ENCODE peak calls at places on chromosomes 1 and 21, in eight cellular contexts. One of them, this sample, is unnamed.

GRCh38 chr1:178352790-178353416 is 143.9 kb downstream of the CLEC20A start:
- DNase-seq in choroid plexus epithelial cell: no peak
- DNase-seq in activated CD8-positive, alpha-beta memory T cell treated with anti-CD3 and anti-CD28 coated beads for 1 hour: no peak
- DNase-seq in GM04503: no peak
- DNase-seq in left cardiac atrium: no peak
- DNase-seq in A549: no peak
- DNase-seq in stimulated activated CD8-positive, alpha-beta memory T cell treated with anti-CD3 and anti-CD28 coated beads, Interleukin-15, amount 100 ng/mL, for 1 hour: no peak
- DNase-seq in NCI-H1417: no peak
- DNase-seq in this sample: no peak

GRCh38 chr1:246814890-246815289 is 90.7 kb downstream of the SCCPDH start:
- DNase-seq in left cardiac atrium: no peak
- DNase-seq in NCI-H1417: no peak
- DNase-seq in stimulated activated CD8-positive, alpha-beta memory T cell treated with anti-CD3 and anti-CD28 coated beads, Interleukin-15, amount 100 ng/mL, for 1 hour: no peak
- DNase-seq in A549: no peak
- DNase-seq in GM04503: no peak
- DNase-seq in choroid plexus epithelial cell: no peak
- DNase-seq in activated CD8-positive, alpha-beta memory T cell treated with anti-CD3 and anti-CD28 coated beads for 1 hour: no peak
- DNase-seq in this sample: no peak

GRCh38 chr1:199859525-199859924 is 168.0 kb upstream of the NR5A2 start:
- DNase-seq in stimulated activated CD8-positive, alpha-beta memory T cell treated with anti-CD3 and anti-CD28 coated beads, Interleukin-15, amount 100 ng/mL, for 1 hour: no peak
- DNase-seq in A549: peak
- DNase-seq in NCI-H1417: no peak
- DNase-seq in choroid plexus epithelial cell: peak
- DNase-seq in left cardiac atrium: no peak
- DNase-seq in activated CD8-positive, alpha-beta memory T cell treated with anti-CD3 and anti-CD28 coated beads for 1 hour: no peak
- DNase-seq in GM04503: peak
- DNase-seq in this sample: peak

GRCh38 chr1:84712288-84712874 is 22.1 kb upstream of the SSX2IP start:
- DNase-seq in left cardiac atrium: no peak
- DNase-seq in GM04503: no peak
- DNase-seq in NCI-H1417: no peak
- DNase-seq in stimulated activated CD8-positive, alpha-beta memory T cell treated with anti-CD3 and anti-CD28 coated beads, Interleukin-15, amount 100 ng/mL, for 1 hour: no peak
- DNase-seq in choroid plexus epithelial cell: peak
- DNase-seq in activated CD8-positive, alpha-beta memory T cell treated with anti-CD3 and anti-CD28 coated beads for 1 hour: no peak
- DNase-seq in A549: no peak
- DNase-seq in this sample: peak

GRCh38 chr1:155976913-155977606 is 1.3 kb downstream of the ARHGEF2 start:
- DNase-seq in stimulated activated CD8-positive, alpha-beta memory T cell treated with anti-CD3 and anti-CD28 coated beads, Interleukin-15, amount 100 ng/mL, for 1 hour: no peak
- DNase-seq in left cardiac atrium: no peak
- DNase-seq in choroid plexus epithelial cell: no peak
- DNase-seq in activated CD8-positive, alpha-beta memory T cell treated with anti-CD3 and anti-CD28 coated beads for 1 hour: no peak
- DNase-seq in A549: no peak
- DNase-seq in NCI-H1417: no peak
- DNase-seq in GM04503: no peak
- DNase-seq in this sample: peak

GRCh38 chr1:156496211-156496761 is 4.3 kb downstream of the MEF2D start:
- DNase-seq in activated CD8-positive, alpha-beta memory T cell treated with anti-CD3 and anti-CD28 coated beads for 1 hour: no peak
- DNase-seq in NCI-H1417: no peak
- DNase-seq in GM04503: no peak
- DNase-seq in left cardiac atrium: no peak
- DNase-seq in stimulated activated CD8-positive, alpha-beta memory T cell treated with anti-CD3 and anti-CD28 coated beads, Interleukin-15, amount 100 ng/mL, for 1 hour: no peak
- DNase-seq in A549: no peak
- DNase-seq in choroid plexus epithelial cell: no peak
- DNase-seq in this sample: no peak

GRCh38 chr21:39659070-39659815 is 46.5 kb downstream of the B3GALT5 start:
- DNase-seq in A549: no peak
- DNase-seq in NCI-H1417: no peak
- DNase-seq in stimulated activated CD8-positive, alpha-beta memory T cell treated with anti-CD3 and anti-CD28 coated beads, Interleukin-15, amount 100 ng/mL, for 1 hour: no peak
- DNase-seq in left cardiac atrium: no peak
- DNase-seq in GM04503: no peak
- DNase-seq in activated CD8-positive, alpha-beta memory T cell treated with anti-CD3 and anti-CD28 coated beads for 1 hour: no peak
- DNase-seq in choroid plexus epithelial cell: no peak
- DNase-seq in this sample: no peak

GRCh38 chr1:72177711-72178110 is 104.6 kb downstream of the NEGR1 start:
- DNase-seq in stimulated activated CD8-positive, alpha-beta memory T cell treated with anti-CD3 and anti-CD28 coated beads, Interleukin-15, amount 100 ng/mL, for 1 hour: no peak
- DNase-seq in GM04503: no peak
- DNase-seq in left cardiac atrium: no peak
- DNase-seq in NCI-H1417: no peak
- DNase-seq in activated CD8-positive, alpha-beta memory T cell treated with anti-CD3 and anti-CD28 coated beads for 1 hour: no peak
- DNase-seq in choroid plexus epithelial cell: no peak
- DNase-seq in A549: no peak
- DNase-seq in this sample: no peak

GRCh38 chr1:26142165-26142564 is 16.7 kb upstream of the FAM110D start:
- DNase-seq in stimulated activated CD8-positive, alpha-beta memory T cell treated with anti-CD3 and anti-CD28 coated beads, Interleukin-15, amount 100 ng/mL, for 1 hour: no peak
- DNase-seq in left cardiac atrium: no peak
- DNase-seq in activated CD8-positive, alpha-beta memory T cell treated with anti-CD3 and anti-CD28 coated beads for 1 hour: no peak
- DNase-seq in A549: no peak
- DNase-seq in NCI-H1417: no peak
- DNase-seq in choroid plexus epithelial cell: no peak
- DNase-seq in GM04503: no peak
- DNase-seq in this sample: no peak

GRCh38 chr1:214494706-214495105 is 56.7 kb downstream of the PTPN14 start:
- DNase-seq in choroid plexus epithelial cell: peak
- DNase-seq in left cardiac atrium: no peak
- DNase-seq in stimulated activated CD8-positive, alpha-beta memory T cell treated with anti-CD3 and anti-CD28 coated beads, Interleukin-15, amount 100 ng/mL, for 1 hour: no peak
- DNase-seq in A549: no peak
- DNase-seq in NCI-H1417: no peak
- DNase-seq in GM04503: no peak
- DNase-seq in activated CD8-positive, alpha-beta memory T cell treated with anti-CD3 and anti-CD28 coated beads for 1 hour: no peak
- DNase-seq in this sample: peak

GRCh38 chr1:224497714-224498573 is 63.3 kb upstream of the WDR26 start:
- DNase-seq in activated CD8-positive, alpha-beta memory T cell treated with anti-CD3 and anti-CD28 coated beads for 1 hour: no peak
- DNase-seq in left cardiac atrium: peak
- DNase-seq in A549: no peak
- DNase-seq in GM04503: peak
- DNase-seq in choroid plexus epithelial cell: peak
- DNase-seq in stimulated activated CD8-positive, alpha-beta memory T cell treated with anti-CD3 and anti-CD28 coated beads, Interleukin-15, amount 100 ng/mL, for 1 hour: peak
- DNase-seq in NCI-H1417: no peak
- DNase-seq in this sample: peak

GRCh38 chr1:24108334-24109165 is 3.4 kb downstream of the MYOM3 start:
- DNase-seq in left cardiac atrium: peak
- DNase-seq in NCI-H1417: no peak
- DNase-seq in stimulated activated CD8-positive, alpha-beta memory T cell treated with anti-CD3 and anti-CD28 coated beads, Interleukin-15, amount 100 ng/mL, for 1 hour: no peak
- DNase-seq in GM04503: peak
- DNase-seq in choroid plexus epithelial cell: peak
- DNase-seq in A549: peak
- DNase-seq in activated CD8-positive, alpha-beta memory T cell treated with anti-CD3 and anti-CD28 coated beads for 1 hour: no peak
- DNase-seq in this sample: peak

GRCh38 chr1:226938903-226939438 is 1.1 kb upstream of the COQ8A start:
- DNase-seq in activated CD8-positive, alpha-beta memory T cell treated with anti-CD3 and anti-CD28 coated beads for 1 hour: no peak
- DNase-seq in NCI-H1417: no peak
- DNase-seq in stimulated activated CD8-positive, alpha-beta memory T cell treated with anti-CD3 and anti-CD28 coated beads, Interleukin-15, amount 100 ng/mL, for 1 hour: no peak
- DNase-seq in GM04503: peak
- DNase-seq in A549: no peak
- DNase-seq in left cardiac atrium: no peak
- DNase-seq in choroid plexus epithelial cell: peak
- DNase-seq in this sample: peak

GRCh38 chr1:245247356-245247755 is 92.6 kb downstream of the KIF26B start:
- DNase-seq in A549: no peak
- DNase-seq in choroid plexus epithelial cell: no peak
- DNase-seq in left cardiac atrium: no peak
- DNase-seq in stimulated activated CD8-positive, alpha-beta memory T cell treated with anti-CD3 and anti-CD28 coated beads, Interleukin-15, amount 100 ng/mL, for 1 hour: no peak
- DNase-seq in activated CD8-positive, alpha-beta memory T cell treated with anti-CD3 and anti-CD28 coated beads for 1 hour: no peak
- DNase-seq in GM04503: no peak
- DNase-seq in NCI-H1417: no peak
- DNase-seq in this sample: no peak

GRCh38 chr1:226001852-226002666 is 2.9 kb upstream of the SDE2 start:
- DNase-seq in stimulated activated CD8-positive, alpha-beta memory T cell treated with anti-CD3 and anti-CD28 coated beads, Interleukin-15, amount 100 ng/mL, for 1 hour: no peak
- DNase-seq in choroid plexus epithelial cell: peak
- DNase-seq in NCI-H1417: peak
- DNase-seq in left cardiac atrium: peak
- DNase-seq in activated CD8-positive, alpha-beta memory T cell treated with anti-CD3 and anti-CD28 coated beads for 1 hour: peak
- DNase-seq in GM04503: peak
- DNase-seq in A549: no peak
- DNase-seq in this sample: no peak

GRCh38 chr1:116472431-116472961 is 98.3 kb downstream of the CD58 start:
- DNase-seq in stimulated activated CD8-positive, alpha-beta memory T cell treated with anti-CD3 and anti-CD28 coated beads, Interleukin-15, amount 100 ng/mL, for 1 hour: no peak
- DNase-seq in choroid plexus epithelial cell: peak
- DNase-seq in A549: no peak
- DNase-seq in GM04503: no peak
- DNase-seq in activated CD8-positive, alpha-beta memory T cell treated with anti-CD3 and anti-CD28 coated beads for 1 hour: no peak
- DNase-seq in NCI-H1417: peak
- DNase-seq in left cardiac atrium: no peak
- DNase-seq in this sample: no peak

GRCh38 chr1:7060826-7061225 is 275.6 kb downstream of the CAMTA1 start:
- DNase-seq in choroid plexus epithelial cell: no peak
- DNase-seq in NCI-H1417: no peak
- DNase-seq in GM04503: no peak
- DNase-seq in left cardiac atrium: no peak
- DNase-seq in activated CD8-positive, alpha-beta memory T cell treated with anti-CD3 and anti-CD28 coated beads for 1 hour: no peak
- DNase-seq in A549: no peak
- DNase-seq in stimulated activated CD8-positive, alpha-beta memory T cell treated with anti-CD3 and anti-CD28 coated beads, Interleukin-15, amount 100 ng/mL, for 1 hour: no peak
- DNase-seq in this sample: no peak

GRCh38 chr1:232510367-232511110 is 119.4 kb downstream of the SIPA1L2 start:
- DNase-seq in choroid plexus epithelial cell: no peak
- DNase-seq in GM04503: no peak
- DNase-seq in left cardiac atrium: no peak
- DNase-seq in NCI-H1417: no peak
- DNase-seq in activated CD8-positive, alpha-beta memory T cell treated with anti-CD3 and anti-CD28 coated beads for 1 hour: no peak
- DNase-seq in A549: no peak
- DNase-seq in stimulated activated CD8-positive, alpha-beta memory T cell treated with anti-CD3 and anti-CD28 coated beads, Interleukin-15, amount 100 ng/mL, for 1 hour: no peak
- DNase-seq in this sample: no peak

GRCh38 chr21:32360401-32360981 is 32.3 kb downstream of the URB1 start:
- DNase-seq in A549: no peak
- DNase-seq in choroid plexus epithelial cell: no peak
- DNase-seq in left cardiac atrium: no peak
- DNase-seq in GM04503: no peak
- DNase-seq in activated CD8-positive, alpha-beta memory T cell treated with anti-CD3 and anti-CD28 coated beads for 1 hour: no peak
- DNase-seq in stimulated activated CD8-positive, alpha-beta memory T cell treated with anti-CD3 and anti-CD28 coated beads, Interleukin-15, amount 100 ng/mL, for 1 hour: no peak
- DNase-seq in NCI-H1417: no peak
- DNase-seq in this sample: no peak